ENCODE peak calls at places on chromosomes 5 and 9, in four cellular contexts. R is foreskin fibroblast, K is psoas muscle, J is GM06990. O is an unnamed sample.

GRCh38 chr9:16125637-16126036 is 572.8 kb downstream of the CCDC171 start:
- DNase-seq in K (no peak), J (no peak), R (no peak), O (no peak)

GRCh38 chr9:87605676-87606075 is 108.0 kb downstream of the DAPK1 start:
- DNase-seq in J (no peak), K (no peak), R (no peak), O (no peak)

GRCh38 chr5:55141945-55142690 is 17.9 kb upstream of the GPX8 start:
- DNase-seq in J (no peak), K (no peak), R (no peak), O (no peak)

GRCh38 chr9:77899679-77900354 is 131.8 kb downstream of the GNAQ start:
- DNase-seq in J (no peak), R (peak), K (no peak), O (no peak)

GRCh38 chr9:77010527-77010926 is 8.9 kb upstream of the FOXB2 start:
- DNase-seq in J (no peak), R (no peak), K (no peak), O (no peak)

GRCh38 chr5:59709833-59710232 is 183.7 kb downstream of the PDE4D start:
- DNase-seq in J (no peak), R (peak), K (no peak), O (no peak)

GRCh38 chr5:135221696-135222095 is 177.3 kb downstream of the MACROH2A1 start:
- DNase-seq in R (no peak), K (no peak), J (no peak), O (no peak)

GRCh38 chr5:114898602-114899001 is 271.1 kb downstream of the TRIM36 start:
- DNase-seq in K (no peak), J (no peak), R (no peak), O (no peak)

GRCh38 chr9:91714020-91714721 is 235.9 kb downstream of the ROR2 start:
- DNase-seq in J (peak), K (peak), R (peak), O (peak)

GRCh38 chr9:95649801-95650213 is 133.0 kb upstream of the PTCH1 start:
- DNase-seq in R (no peak), J (no peak), K (no peak), O (no peak)

GRCh38 chr9:95512751-95513120 is 4.0 kb downstream of the PTCH1 start:
- DNase-seq in K (no peak), J (no peak), R (no peak), O (no peak)

GRCh38 chr9:106862946-106863740 is at the start of gene ZNF462:
- DNase-seq in J (peak), K (peak), R (no peak), O (peak)

GRCh38 chr5:42566658-42567313 is 143.5 kb downstream of the GHR start:
- DNase-seq in J (no peak), K (no peak), R (no peak), O (no peak)

GRCh38 chr5:7869474-7870136 is 657 bp downstream of the MTRR start:
- DNase-seq in J (no peak), R (no peak), K (no peak), O (peak)

GRCh38 chr9:33229359-33230120 is 10.4 kb upstream of the SPINK4 start:
- DNase-seq in K (no peak), J (no peak), R (no peak), O (no peak)

GRCh38 chr5:96714450-96714849 is 52.3 kb downstream of the CAST start:
- DNase-seq in J (no peak), K (no peak), R (no peak), O (no peak)

GRCh38 chr9:79012561-79012960 is 559.2 kb upstream of the TLE4 start:
- DNase-seq in R (peak), K (no peak), J (no peak), O (no peak)

GRCh38 chr5:172830876-172831662 is 3.0 kb upstream of the ERGIC1 start:
- DNase-seq in K (no peak), J (no peak), R (peak), O (no peak)

GRCh38 chr9:98445576-98445975 is 190.1 kb upstream of the TBC1D2 start:
- DNase-seq in J (no peak), K (no peak), R (no peak), O (no peak)

GRCh38 chr9:88992556-88992955 is 1.3 kb downstream of the S1PR3 start:
- DNase-seq in R (no peak), J (no peak), K (no peak), O (no peak)

GRCh38 chr9:90107021-90107771 is 502.4 kb downstream of the GADD45G start:
- DNase-seq in J (no peak), K (peak), R (no peak), O (no peak)

GRCh38 chr9:36836486-36836885 is 197.6 kb downstream of the PAX5 start:
- DNase-seq in R (no peak), J (no peak), K (no peak), O (no peak)

GRCh38 chr9:95004452-95005275 is 278.2 kb downstream of the AOPEP start:
- DNase-seq in R (peak), J (peak), K (peak), O (peak)

GRCh38 chr9:3058409-3058808 is 214.5 kb upstream of the PUM3 start:
- DNase-seq in J (no peak), R (no peak), K (no peak), O (no peak)

GRCh38 chr9:3054017-3054586 is 210.2 kb upstream of the PUM3 start:
- DNase-seq in K (no peak), R (no peak), J (no peak), O (no peak)

GRCh38 chr9:3059781-3060468 is 216.0 kb upstream of the PUM3 start:
- DNase-seq in R (no peak), J (no peak), K (no peak), O (no peak)
- TF ChIP-seq CTCF in R (no peak), J (no peak), K (no peak), O (no peak)

GRCh38 chr9:125694478-125694877 is 12.5 kb downstream of the MAPKAP1 start:
- DNase-seq in R (no peak), J (no peak), K (no peak), O (no peak)
- TF ChIP-seq CTCF in R (no peak), J (no peak), K (no peak), O (no peak)

DNA sequence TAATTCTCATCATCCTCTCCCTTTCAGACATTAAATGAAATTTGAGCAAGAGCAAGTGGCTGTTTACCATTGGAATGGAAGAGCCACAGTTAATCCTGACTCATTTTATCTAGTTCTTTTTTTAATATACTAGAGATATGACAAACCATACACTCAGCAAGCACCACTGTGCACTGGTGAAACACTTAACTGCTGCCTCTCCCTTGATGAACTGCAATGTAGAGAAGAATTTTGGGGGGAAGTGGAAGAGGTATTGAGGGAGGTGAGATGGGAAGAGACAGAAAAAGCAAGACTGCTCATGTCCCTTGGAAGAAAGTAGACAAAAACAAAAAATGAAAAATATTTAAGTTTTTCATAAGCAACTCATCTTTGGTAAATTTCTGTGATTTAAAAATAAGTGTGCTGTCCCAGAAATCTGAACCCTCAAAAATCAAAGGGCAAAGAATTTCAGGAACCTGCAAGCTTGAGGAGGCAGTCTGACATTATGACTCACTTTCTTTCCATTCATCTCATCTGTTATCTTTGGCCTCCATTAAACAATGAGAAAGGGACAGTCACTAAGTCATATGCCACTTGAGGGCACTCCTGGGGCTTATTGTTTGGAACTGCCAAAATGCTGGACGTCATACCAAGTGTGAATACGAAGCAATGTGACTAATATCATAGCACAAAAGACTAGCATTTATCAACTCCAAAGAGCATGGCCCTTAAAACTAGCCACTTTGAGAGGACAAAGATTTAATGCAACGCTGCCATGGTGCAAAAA is 566.8 kb upstream of the DMAC1 start:
- DNase-seq in K (no peak), R (peak), J (no peak), O (no peak)
- TF ChIP-seq CTCF in K (no peak), R (no peak), J (no peak), O (no peak)

DNA sequence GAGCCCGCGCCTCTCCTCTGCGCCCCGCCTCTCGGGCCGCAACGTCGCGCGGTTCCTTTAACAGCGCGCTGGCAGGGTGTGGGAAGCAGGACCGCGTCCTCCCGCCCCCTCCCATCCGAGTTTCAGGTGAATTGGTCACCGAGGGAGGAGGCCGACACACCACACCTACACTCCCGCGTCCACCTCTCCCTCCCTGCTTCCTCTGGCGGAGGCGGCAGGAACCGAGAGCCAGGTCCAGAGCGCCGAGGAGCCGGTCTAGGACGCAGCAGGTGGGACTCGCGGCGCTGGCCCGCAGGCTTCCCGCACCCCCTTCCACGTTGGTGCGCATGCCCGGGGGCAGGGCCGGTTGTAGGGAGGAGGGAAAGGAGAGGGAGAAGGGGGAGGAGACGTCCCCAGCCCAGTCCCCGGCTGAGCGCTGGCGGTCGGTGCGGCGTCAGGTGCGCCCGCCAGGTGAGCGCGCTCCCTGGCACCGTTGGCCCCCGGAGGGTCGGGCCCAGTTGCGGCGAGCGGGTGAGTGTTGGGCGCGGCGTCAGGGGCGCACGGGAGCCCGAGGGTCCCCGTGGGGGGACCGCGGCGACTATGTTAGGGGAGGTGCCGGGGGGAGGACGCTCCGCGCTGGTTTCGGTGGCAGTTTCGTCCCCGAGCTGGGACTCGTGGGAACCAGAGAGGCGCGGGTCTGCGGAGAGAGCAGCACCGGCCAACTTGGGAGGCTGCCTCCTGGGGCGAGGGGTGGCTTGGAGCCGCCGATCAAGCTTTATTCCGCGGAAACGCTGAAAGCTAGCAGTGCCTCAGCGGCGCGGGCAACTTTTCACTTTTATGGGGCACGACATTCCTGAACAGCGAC is at the start of gene OCLN:
- DNase-seq in R (no peak), K (no peak), J (peak), O (peak)
- TF ChIP-seq CTCF in R (no peak), K (no peak), J (peak), O (no peak)